ENCODE peak calls at places on chromosomes 16 and 17, in four cellular contexts. D, O, P and J are unnamed samples.

GRCh38 chr16:31872201-31872600 is 1.4 kb upstream of the ZNF267 start:
- DNase-seq in D (no peak), O (no peak), P (no peak), J (no peak)

GRCh38 chr17:31385428-31386285 is 5.8 kb upstream of the RAB11FIP4 start:
- DNase-seq in D (no peak), O (no peak), P (no peak), J (peak; percentile 30)

GRCh38 chr16:86609115-86609514 is 30.8 kb downstream of the FOXL1 start:
- DNase-seq in D (no peak), O (no peak), P (no peak), J (no peak)

GRCh38 chr17:31008374-31009035 is 37.7 kb downstream of the RNF135 start:
- DNase-seq in D (no peak), O (no peak), P (no peak), J (peak; percentile 9)

GRCh38 chr17:38454528-38454927 is 26.3 kb downstream of the ARHGAP23 start:
- DNase-seq in D (no peak), O (peak; percentile 49), P (no peak), J (no peak)

GRCh38 chr16:54657709-54658102 is 273.0 kb upstream of the IRX5 start:
- DNase-seq in D (no peak), O (no peak), P (no peak), J (no peak)

GRCh38 chr17:2176484-2177175 is 121.7 kb downstream of the HIC1 start:
- DNase-seq in D (no peak), O (no peak), P (no peak), J (no peak)

GRCh38 chr17:20266806-20267458 is 200.4 kb downstream of the LGALS9B start:
- DNase-seq in D (peak; percentile 50), O (no peak), P (no peak), J (no peak)

GRCh38 chr16:89037261-89038152 is 56.1 kb upstream of the ACSF3 start:
- DNase-seq in D (peak; percentile 76), O (no peak), P (no peak), J (peak; percentile 7)

GRCh38 chr17:28811594-28812135 is 30.9 kb downstream of the FAM222B start:
- DNase-seq in D (peak; percentile 55), O (peak; percentile 15), P (no peak), J (no peak)

GRCh38 chr16:88628512-88628974 is 9.8 kb upstream of the IL17C start:
- DNase-seq in D (peak; percentile 90), O (no peak), P (no peak), J (peak; percentile 54)

GRCh38 chr16:69286941-69287713 is 24.0 kb upstream of the VPS4A start:
- DNase-seq in D (peak; percentile 30), O (peak; percentile 31), P (peak; percentile 5), J (no peak)

GRCh38 chr17:47694018-47694817 is at the start of gene TBKBP1:
- DNase-seq in D (peak; percentile 74), O (no peak), P (no peak), J (peak; percentile 63)

GRCh38 chr16:8852534-8852933 is 16.3 kb downstream of the CARHSP1 start:
- DNase-seq in D (no peak), O (no peak), P (no peak), J (no peak)

GRCh38 chr16:66296591-66296990 is 69.9 kb upstream of the CDH5 start:
- DNase-seq in D (no peak), O (no peak), P (no peak), J (no peak)

GRCh38 chr17:13765701-13766100 is 164.0 kb upstream of the HS3ST3A1 start:
- DNase-seq in D (no peak), O (no peak), P (no peak), J (no peak)

GRCh38 chr16:88338111-88338510 is 44.6 kb upstream of the ZNF469 start:
- DNase-seq in D (no peak), O (no peak), P (no peak), J (peak; percentile 75)

GRCh38 chr16:74898667-74899066 is 86.3 kb downstream of the WDR59 start:
- DNase-seq in D (no peak), O (no peak), P (no peak), J (no peak)

GRCh38 chr17:51118330-51119195 is 2.1 kb downstream of the SPAG9 start:
- DNase-seq in D (no peak), O (no peak), P (no peak), J (no peak)

GRCh38 chr17:796609-797008 is 14.5 kb downstream of the MRM3 start:
- DNase-seq in D (no peak), O (no peak), P (no peak), J (no peak)

GRCh38 chr16:22797551-22797950 is 16.4 kb upstream of the HS3ST2 start:
- DNase-seq in D (no peak), O (no peak), P (no peak), J (no peak)

GRCh38 chr17:75472119-75472518 is 15.7 kb downstream of the TMEM94 start:
- DNase-seq in D (no peak), O (no peak), P (no peak), J (no peak)

GRCh38 chr17:28982191-28982793 is 23.5 kb downstream of the SEZ6 start:
- DNase-seq in D (no peak), O (no peak), P (peak; percentile 64), J (no peak)

GRCh38 chr17:6453279-6454024 is 9.2 kb downstream of the PIMREG start:
- DNase-seq in D (no peak), O (no peak), P (no peak), J (no peak)

GRCh38 chr16:8720080-8720966 is 45.9 kb downstream of the ABAT start:
- DNase-seq in D (no peak), O (no peak), P (no peak), J (peak; percentile 59)

GRCh38 chr17:75535119-75535537 is 9.6 kb downstream of the LLGL2 start:
- DNase-seq in D (no peak), O (no peak), P (peak; percentile 26), J (no peak)

GRCh38 chr17:64016248-64016784 is 4.1 kb downstream of the ICAM2 start:
- DNase-seq in D (no peak), O (no peak), P (no peak), J (peak; percentile 38)

GRCh38 chr16:25109643-25110042 is 1.9 kb upstream of the LCMT1 start:
- DNase-seq in D (peak; percentile 27), O (peak; percentile 87), P (no peak), J (no peak)

GRCh38 chr16:57185446-57185944 is 344 bp downstream of the PSME3IP1 start:
- DNase-seq in D (peak; percentile 40), O (no peak), P (no peak), J (no peak)

GRCh38 chr17:76678330-76678729 is 32.4 kb downstream of the MXRA7 start:
- DNase-seq in D (no peak), O (no peak), P (no peak), J (no peak)

GRCh38 chr17:81615401-81615930 is 21.4 kb downstream of the NPLOC4 start:
- DNase-seq in D (no peak), O (no peak), P (no peak), J (no peak)

GRCh38 chr17:65455972-65456343 is 105.5 kb downstream of the AXIN2 start:
- DNase-seq in D (no peak), O (no peak), P (no peak), J (peak; percentile 47)

GRCh38 chr17:59001158-59001814 is 105.4 kb downstream of the TRIM37 start:
- DNase-seq in D (peak; percentile 19), O (no peak), P (peak; percentile 88), J (no peak)

GRCh38 chr16:82088483-82088882 is 53.4 kb downstream of the HSD17B2 start:
- DNase-seq in D (no peak), O (no peak), P (no peak), J (no peak)
- TF ChIP-seq POLR2AphosphoS5 in D (no peak), O (no peak), P (no peak), J (no peak)

GRCh38 chr17:48760411-48760810 is 31.9 kb upstream of the HOXB13 start:
- DNase-seq in D (no peak), O (no peak), P (no peak), J (no peak)
- TF ChIP-seq SP1 in D (no peak), O (no peak), P (no peak), J (no peak)

GRCh38 chr16:4347765-4348509 is 3.2 kb downstream of the PAM16 start:
- DNase-seq in D (peak; percentile 72), O (no peak), P (no peak), J (no peak)

GRCh38 chr16:4345439-4346204 is 5.5 kb downstream of the PAM16 start:
- DNase-seq in D (no peak), O (no peak), P (no peak), J (no peak)

GRCh38 chr16:4347010-4347409 is 4.1 kb downstream of the PAM16 start:
- DNase-seq in D (no peak), O (no peak), P (no peak), J (no peak)

GRCh38 chr16:4344659-4345438 is 6.3 kb downstream of the PAM16 start:
- DNase-seq in D (no peak), O (no peak), P (no peak), J (no peak)

GRCh38 chr16:4346205-4346781 is 4.8 kb downstream of the PAM16 start:
- DNase-seq in D (no peak), O (no peak), P (no peak), J (no peak)
- TF ChIP-seq POLR2AphosphoS5 in D (no peak), O (no peak), P (no peak), J (no peak)

DNA sequence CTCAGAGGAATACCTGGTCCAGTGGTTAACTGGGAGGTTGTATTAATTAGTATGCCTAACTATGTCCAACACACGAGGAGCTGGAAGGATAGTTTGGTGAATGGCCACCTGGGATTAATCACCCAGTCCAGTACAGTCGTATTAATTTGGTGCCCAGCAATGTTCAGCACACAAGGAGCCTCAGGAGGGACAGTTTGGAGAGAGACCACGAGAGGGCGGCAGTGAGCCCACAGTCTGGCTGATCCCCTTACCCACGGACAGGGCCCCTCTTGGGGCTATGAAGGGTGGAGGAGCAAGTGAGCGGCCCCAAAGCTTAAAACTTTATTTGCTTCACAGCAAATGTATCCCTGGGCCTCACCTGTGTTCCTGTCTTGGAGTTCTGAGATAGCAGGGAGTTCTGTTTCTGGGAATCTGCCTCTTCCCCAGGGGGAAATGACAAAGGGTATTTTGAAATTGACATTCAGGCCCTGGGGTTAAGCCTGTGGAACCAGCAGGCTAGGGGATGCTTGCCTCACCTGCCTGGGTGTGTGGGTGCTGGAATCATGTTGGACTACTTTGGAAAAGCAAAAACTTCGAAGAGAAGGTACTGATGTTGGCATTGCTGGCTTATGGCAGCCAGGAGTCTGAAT is 227.4 kb upstream of the ASIC2 start:
- DNase-seq in D (peak; percentile 75), O (no peak), P (no peak), J (peak; percentile 95)
- TF ChIP-seq SP1 in D (no peak), O (no peak), P (no peak), J (no peak)

DNA sequence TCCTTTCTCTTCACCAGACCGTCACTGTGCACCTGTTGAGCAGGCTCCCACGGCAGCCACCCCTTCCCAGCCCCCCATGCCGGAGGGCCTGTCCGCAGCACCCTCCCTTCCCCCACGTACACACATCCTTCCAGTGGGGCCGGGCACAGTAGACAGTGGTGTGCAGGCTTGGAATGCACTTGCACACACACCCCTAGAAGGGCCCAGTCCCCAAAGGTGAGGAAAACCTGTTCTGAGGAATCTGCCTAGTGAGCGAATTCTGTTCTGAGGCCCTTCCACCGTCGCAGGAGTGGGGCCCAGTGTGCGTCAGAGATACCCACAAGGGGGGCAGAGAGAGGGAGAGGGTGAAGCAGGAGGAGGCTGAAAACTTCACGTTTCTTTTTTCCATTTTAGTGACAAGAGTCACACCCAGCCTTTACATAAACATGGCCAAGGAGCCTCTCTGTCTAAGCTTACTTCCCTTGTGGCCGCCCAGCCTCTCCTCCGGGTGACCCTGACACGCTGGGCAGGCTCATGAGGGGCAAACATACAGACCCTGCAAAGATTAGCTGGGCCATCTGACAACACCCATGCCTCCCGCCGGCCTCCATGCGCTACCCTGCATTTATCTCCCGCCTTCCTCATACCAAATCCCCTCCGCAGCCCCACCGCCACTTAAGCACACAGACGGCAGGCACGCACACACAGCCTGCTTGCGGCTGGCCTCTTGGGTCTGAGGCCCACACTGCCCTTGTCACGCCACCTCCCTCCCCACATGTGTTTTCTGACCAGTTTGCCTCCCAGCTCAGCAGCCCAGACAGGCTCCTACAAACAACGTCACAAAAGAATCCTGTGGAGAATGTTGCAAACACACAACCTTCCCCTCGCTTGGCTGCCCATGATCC is 1.8 kb downstream of the ZBTB4 start:
- DNase-seq in D (peak; percentile 32), O (no peak), P (no peak), J (no peak)
- TF ChIP-seq POLR2AphosphoS5 in D (no peak), O (no peak), P (no peak), J (no peak)